ENCODE peak calls at places on chromosomes 11 and 22, in nine cellular contexts. One of them, this sample, is unnamed.

GRCh38 chr22:38244106-38244505 is 28.7 kb downstream of the TMEM184B start:
- DNase-seq in BE2C: no peak
- DNase-seq in astrocyte of the spinal cord: no peak
- DNase-seq in hepatocyte: no peak
- DNase-seq in spleen: no peak
- DNase-seq in COLO829: no peak
- DNase-seq in frontal cortex: no peak
- DNase-seq in stimulated activated CD8-positive, alpha-beta memory T cell treated with anti-CD3 and anti-CD28 coated beads, Interleukin-7, amount 100 ng/mL, for 48 hours: no peak
- DNase-seq in neural crest cell: no peak
- DNase-seq in this sample: no peak

GRCh38 chr11:70477607-70478006 is 79.3 kb downstream of the CTTN start:
- DNase-seq in stimulated activated CD8-positive, alpha-beta memory T cell treated with anti-CD3 and anti-CD28 coated beads, Interleukin-7, amount 100 ng/mL, for 48 hours: no peak
- DNase-seq in BE2C: peak
- DNase-seq in spleen: no peak
- DNase-seq in frontal cortex: peak
- DNase-seq in neural crest cell: peak
- DNase-seq in hepatocyte: no peak
- DNase-seq in COLO829: no peak
- DNase-seq in astrocyte of the spinal cord: no peak
- DNase-seq in this sample: no peak

GRCh38 chr11:27795955-27796861 is 96.0 kb upstream of the BDNF start:
- DNase-seq in spleen: no peak
- DNase-seq in neural crest cell: no peak
- DNase-seq in stimulated activated CD8-positive, alpha-beta memory T cell treated with anti-CD3 and anti-CD28 coated beads, Interleukin-7, amount 100 ng/mL, for 48 hours: no peak
- DNase-seq in BE2C: no peak
- DNase-seq in COLO829: peak
- DNase-seq in astrocyte of the spinal cord: peak
- DNase-seq in frontal cortex: no peak
- DNase-seq in hepatocyte: peak
- DNase-seq in this sample: no peak

GRCh38 chr11:7520981-7521487 is 7.2 kb downstream of the PPFIBP2 start:
- DNase-seq in hepatocyte: no peak
- DNase-seq in spleen: no peak
- DNase-seq in BE2C: no peak
- DNase-seq in neural crest cell: no peak
- DNase-seq in frontal cortex: no peak
- DNase-seq in astrocyte of the spinal cord: no peak
- DNase-seq in stimulated activated CD8-positive, alpha-beta memory T cell treated with anti-CD3 and anti-CD28 coated beads, Interleukin-7, amount 100 ng/mL, for 48 hours: no peak
- DNase-seq in COLO829: no peak
- DNase-seq in this sample: peak

GRCh38 chr22:37535159-37535558 is 15.9 kb upstream of the CARD10 start:
- DNase-seq in hepatocyte: no peak
- DNase-seq in stimulated activated CD8-positive, alpha-beta memory T cell treated with anti-CD3 and anti-CD28 coated beads, Interleukin-7, amount 100 ng/mL, for 48 hours: no peak
- DNase-seq in BE2C: no peak
- DNase-seq in neural crest cell: no peak
- DNase-seq in COLO829: no peak
- DNase-seq in spleen: no peak
- DNase-seq in astrocyte of the spinal cord: no peak
- DNase-seq in frontal cortex: no peak
- DNase-seq in this sample: no peak

GRCh38 chr22:43291381-43291780 is 51.8 kb downstream of the SCUBE1 start:
- DNase-seq in astrocyte of the spinal cord: no peak
- DNase-seq in stimulated activated CD8-positive, alpha-beta memory T cell treated with anti-CD3 and anti-CD28 coated beads, Interleukin-7, amount 100 ng/mL, for 48 hours: no peak
- DNase-seq in BE2C: no peak
- DNase-seq in hepatocyte: no peak
- DNase-seq in spleen: no peak
- DNase-seq in neural crest cell: no peak
- DNase-seq in COLO829: no peak
- DNase-seq in frontal cortex: no peak
- DNase-seq in this sample: no peak

GRCh38 chr11:12469451-12469850 is 92.1 kb downstream of the PARVA start:
- DNase-seq in stimulated activated CD8-positive, alpha-beta memory T cell treated with anti-CD3 and anti-CD28 coated beads, Interleukin-7, amount 100 ng/mL, for 48 hours: no peak
- DNase-seq in frontal cortex: no peak
- DNase-seq in BE2C: peak
- DNase-seq in spleen: no peak
- DNase-seq in hepatocyte: peak
- DNase-seq in neural crest cell: no peak
- DNase-seq in COLO829: no peak
- DNase-seq in astrocyte of the spinal cord: no peak
- DNase-seq in this sample: no peak

GRCh38 chr11:2557381-2557780 is 112.6 kb downstream of the KCNQ1 start:
- DNase-seq in BE2C: peak
- DNase-seq in hepatocyte: no peak
- DNase-seq in COLO829: no peak
- DNase-seq in neural crest cell: no peak
- DNase-seq in astrocyte of the spinal cord: no peak
- DNase-seq in spleen: peak
- DNase-seq in frontal cortex: no peak
- DNase-seq in stimulated activated CD8-positive, alpha-beta memory T cell treated with anti-CD3 and anti-CD28 coated beads, Interleukin-7, amount 100 ng/mL, for 48 hours: no peak
- DNase-seq in this sample: no peak

GRCh38 chr22:37739000-37739399 is 42.2 kb downstream of the TRIOBP start:
- DNase-seq in hepatocyte: peak
- DNase-seq in astrocyte of the spinal cord: no peak
- DNase-seq in BE2C: peak
- DNase-seq in COLO829: no peak
- DNase-seq in stimulated activated CD8-positive, alpha-beta memory T cell treated with anti-CD3 and anti-CD28 coated beads, Interleukin-7, amount 100 ng/mL, for 48 hours: no peak
- DNase-seq in frontal cortex: no peak
- DNase-seq in neural crest cell: no peak
- DNase-seq in spleen: no peak
- DNase-seq in this sample: no peak

GRCh38 chr22:42872821-42873220 is 15.7 kb upstream of the ARFGAP3 start:
- DNase-seq in stimulated activated CD8-positive, alpha-beta memory T cell treated with anti-CD3 and anti-CD28 coated beads, Interleukin-7, amount 100 ng/mL, for 48 hours: no peak
- DNase-seq in hepatocyte: no peak
- DNase-seq in spleen: no peak
- DNase-seq in astrocyte of the spinal cord: peak
- DNase-seq in COLO829: no peak
- DNase-seq in neural crest cell: no peak
- DNase-seq in BE2C: no peak
- DNase-seq in frontal cortex: no peak
- DNase-seq in this sample: no peak

GRCh38 chr11:113647856-113648255 is 58.3 kb downstream of the TMPRSS5 start:
- DNase-seq in hepatocyte: no peak
- DNase-seq in neural crest cell: no peak
- DNase-seq in spleen: no peak
- DNase-seq in frontal cortex: no peak
- DNase-seq in astrocyte of the spinal cord: no peak
- DNase-seq in BE2C: no peak
- DNase-seq in stimulated activated CD8-positive, alpha-beta memory T cell treated with anti-CD3 and anti-CD28 coated beads, Interleukin-7, amount 100 ng/mL, for 48 hours: no peak
- DNase-seq in COLO829: no peak
- DNase-seq in this sample: no peak

GRCh38 chr11:119774180-119774763 is 45.3 kb upstream of the NECTIN1 start:
- DNase-seq in COLO829: no peak
- DNase-seq in astrocyte of the spinal cord: no peak
- DNase-seq in hepatocyte: peak
- DNase-seq in frontal cortex: no peak
- DNase-seq in stimulated activated CD8-positive, alpha-beta memory T cell treated with anti-CD3 and anti-CD28 coated beads, Interleukin-7, amount 100 ng/mL, for 48 hours: no peak
- DNase-seq in spleen: peak
- DNase-seq in neural crest cell: peak
- DNase-seq in BE2C: no peak
- DNase-seq in this sample: peak

GRCh38 chr22:30283342-30283741 is 6.0 kb downstream of the CASTOR1 start:
- DNase-seq in stimulated activated CD8-positive, alpha-beta memory T cell treated with anti-CD3 and anti-CD28 coated beads, Interleukin-7, amount 100 ng/mL, for 48 hours: no peak
- DNase-seq in spleen: no peak
- DNase-seq in astrocyte of the spinal cord: no peak
- DNase-seq in frontal cortex: no peak
- DNase-seq in neural crest cell: no peak
- DNase-seq in COLO829: no peak
- DNase-seq in hepatocyte: no peak
- DNase-seq in BE2C: no peak
- DNase-seq in this sample: no peak

GRCh38 chr22:29129644-29130201 is 56.9 kb downstream of the KREMEN1 start:
- DNase-seq in stimulated activated CD8-positive, alpha-beta memory T cell treated with anti-CD3 and anti-CD28 coated beads, Interleukin-7, amount 100 ng/mL, for 48 hours: no peak
- DNase-seq in hepatocyte: no peak
- DNase-seq in spleen: no peak
- DNase-seq in COLO829: no peak
- DNase-seq in frontal cortex: no peak
- DNase-seq in neural crest cell: no peak
- DNase-seq in BE2C: peak
- DNase-seq in astrocyte of the spinal cord: no peak
- DNase-seq in this sample: no peak

GRCh38 chr22:43890901-43891331 is 897 bp downstream of the PNPLA5 start:
- DNase-seq in spleen: peak
- DNase-seq in hepatocyte: no peak
- DNase-seq in frontal cortex: no peak
- DNase-seq in COLO829: no peak
- DNase-seq in neural crest cell: no peak
- DNase-seq in stimulated activated CD8-positive, alpha-beta memory T cell treated with anti-CD3 and anti-CD28 coated beads, Interleukin-7, amount 100 ng/mL, for 48 hours: no peak
- DNase-seq in BE2C: no peak
- DNase-seq in astrocyte of the spinal cord: no peak
- DNase-seq in this sample: no peak

GRCh38 chr11:115054541-115055538 is 376.5 kb downstream of the NXPE2 start:
- DNase-seq in spleen: no peak
- DNase-seq in COLO829: no peak
- DNase-seq in neural crest cell: no peak
- DNase-seq in stimulated activated CD8-positive, alpha-beta memory T cell treated with anti-CD3 and anti-CD28 coated beads, Interleukin-7, amount 100 ng/mL, for 48 hours: no peak
- DNase-seq in BE2C: no peak
- DNase-seq in astrocyte of the spinal cord: peak
- DNase-seq in hepatocyte: no peak
- DNase-seq in frontal cortex: no peak
- DNase-seq in this sample: no peak

GRCh38 chr11:2194877-2195755 is 23.5 kb upstream of the TH start:
- DNase-seq in spleen: no peak
- DNase-seq in COLO829: no peak
- DNase-seq in frontal cortex: no peak
- DNase-seq in stimulated activated CD8-positive, alpha-beta memory T cell treated with anti-CD3 and anti-CD28 coated beads, Interleukin-7, amount 100 ng/mL, for 48 hours: peak
- DNase-seq in astrocyte of the spinal cord: peak
- DNase-seq in hepatocyte: peak
- DNase-seq in neural crest cell: peak
- DNase-seq in BE2C: peak
- DNase-seq in this sample: peak

This sample was measured in Karpas-422.